ENCODE peak calls at places on chromosomes 16 and 17, in four cellular contexts. One of them, this sample, is unnamed.

GRCh38 chr17:46942441-46943217 is 19.7 kb downstream of the GOSR2 start:
- DNase-seq in left ventricle myocardium inferior: peak
- DNase-seq in tibial artery: peak
- DNase-seq in GM13977: peak
- DNase-seq in this sample: no peak

GRCh38 chr17:11598274-11599221 is at the start of gene DNAH9:
- DNase-seq in left ventricle myocardium inferior: peak
- DNase-seq in tibial artery: peak
- DNase-seq in GM13977: peak
- DNase-seq in this sample: no peak

GRCh38 chr17:16911141-16911937 is 60.6 kb downstream of the TNFRSF13B start:
- DNase-seq in left ventricle myocardium inferior: peak
- DNase-seq in tibial artery: peak
- DNase-seq in GM13977: no peak
- DNase-seq in this sample: no peak

GRCh38 chr17:8079291-8080207 is 8.0 kb downstream of the ALOX12B start:
- DNase-seq in left ventricle myocardium inferior: peak
- DNase-seq in tibial artery: peak
- DNase-seq in GM13977: peak
- DNase-seq in this sample: no peak

GRCh38 chr16:13307861-13308260 is 406.5 kb downstream of the SHISA9 start:
- DNase-seq in left ventricle myocardium inferior: no peak
- DNase-seq in tibial artery: no peak
- DNase-seq in GM13977: no peak
- DNase-seq in this sample: no peak

GRCh38 chr17:67608691-67609090 is 109.0 kb upstream of the NOL11 start:
- DNase-seq in left ventricle myocardium inferior: no peak
- DNase-seq in tibial artery: no peak
- DNase-seq in GM13977: no peak
- DNase-seq in this sample: no peak

GRCh38 chr16:81457326-81458133 is 12.9 kb downstream of the CMIP start:
- DNase-seq in left ventricle myocardium inferior: no peak
- DNase-seq in tibial artery: no peak
- DNase-seq in GM13977: no peak
- DNase-seq in this sample: peak

GRCh38 chr16:80198265-80198994 is 342.4 kb upstream of the DYNLRB2 start:
- DNase-seq in left ventricle myocardium inferior: no peak
- DNase-seq in tibial artery: no peak
- DNase-seq in GM13977: no peak
- DNase-seq in this sample: no peak

GRCh38 chr17:78977992-78978973 is 1.4 kb downstream of the LGALS3BP start:
- DNase-seq in left ventricle myocardium inferior: peak
- DNase-seq in tibial artery: no peak
- DNase-seq in GM13977: no peak
- DNase-seq in this sample: no peak

GRCh38 chr16:2692251-2692947 is 10.1 kb downstream of the KCTD5 start:
- DNase-seq in left ventricle myocardium inferior: peak
- DNase-seq in tibial artery: no peak
- DNase-seq in GM13977: no peak
- DNase-seq in this sample: no peak

GRCh38 chr17:82205720-82206508 is 6.7 kb downstream of the CCDC57 start:
- DNase-seq in left ventricle myocardium inferior: peak
- DNase-seq in tibial artery: peak
- DNase-seq in GM13977: peak
- DNase-seq in this sample: peak

GRCh38 chr16:70664325-70665112 is 18.2 kb downstream of the IL34 start:
- DNase-seq in left ventricle myocardium inferior: no peak
- DNase-seq in tibial artery: no peak
- DNase-seq in GM13977: no peak
- DNase-seq in this sample: no peak

GRCh38 chr16:9090101-9090959 is 1.1 kb upstream of the HAPSTR1 start:
- DNase-seq in left ventricle myocardium inferior: peak
- DNase-seq in tibial artery: peak
- DNase-seq in GM13977: peak
- DNase-seq in this sample: peak

GRCh38 chr17:2894782-2895181 is 98.5 kb downstream of the RAP1GAP2 start:
- DNase-seq in left ventricle myocardium inferior: no peak
- DNase-seq in tibial artery: no peak
- DNase-seq in GM13977: no peak
- DNase-seq in this sample: no peak

GRCh38 chr16:17026600-17027242 is 444.0 kb downstream of the XYLT1 start:
- DNase-seq in left ventricle myocardium inferior: no peak
- DNase-seq in tibial artery: no peak
- DNase-seq in GM13977: peak
- DNase-seq in this sample: no peak

GRCh38 chr16:16027728-16028310 is 78.4 kb downstream of the ABCC1 start:
- DNase-seq in left ventricle myocardium inferior: no peak
- DNase-seq in tibial artery: no peak
- DNase-seq in GM13977: no peak
- DNase-seq in this sample: no peak

GRCh38 chr16:883340-883739 is 82.8 kb upstream of the GNG13 start:
- DNase-seq in left ventricle myocardium inferior: no peak
- DNase-seq in tibial artery: no peak
- DNase-seq in GM13977: no peak
- DNase-seq in this sample: no peak

GRCh38 chr16:77499373-77500285 is 64.8 kb upstream of the ADAMTS18 start:
- DNase-seq in left ventricle myocardium inferior: peak
- DNase-seq in tibial artery: peak
- DNase-seq in GM13977: no peak
- DNase-seq in this sample: no peak

GRCh38 chr16:84724619-84725307 is 25.0 kb downstream of the USP10 start:
- DNase-seq in left ventricle myocardium inferior: no peak
- DNase-seq in tibial artery: no peak
- DNase-seq in GM13977: peak
- DNase-seq in this sample: no peak

GRCh38 chr16:84617068-84617630 is 729 bp downstream of the COTL1 start:
- DNase-seq in left ventricle myocardium inferior: no peak
- DNase-seq in tibial artery: peak
- DNase-seq in GM13977: peak
- DNase-seq in this sample: no peak

GRCh38 chr17:10114931-10115535 is 83.4 kb downstream of the GAS7 start:
- DNase-seq in left ventricle myocardium inferior: peak
- DNase-seq in tibial artery: peak
- DNase-seq in GM13977: peak
- DNase-seq in this sample: peak

GRCh38 chr16:65336169-65336568 is 214.3 kb upstream of the CDH11 start:
- DNase-seq in left ventricle myocardium inferior: no peak
- DNase-seq in tibial artery: no peak
- DNase-seq in GM13977: no peak
- DNase-seq in this sample: no peak

GRCh38 chr17:67624886-67625656 is 92.7 kb upstream of the NOL11 start:
- DNase-seq in left ventricle myocardium inferior: no peak
- DNase-seq in tibial artery: no peak
- DNase-seq in GM13977: no peak
- DNase-seq in this sample: no peak

GRCh38 chr16:68528686-68529379 is 10.3 kb upstream of the ZFP90 start:
- DNase-seq in left ventricle myocardium inferior: peak
- DNase-seq in tibial artery: peak
- DNase-seq in GM13977: peak
- DNase-seq in this sample: peak

GRCh38 chr16:50198802-50199410 is 45.8 kb downstream of the TENT4B start:
- DNase-seq in left ventricle myocardium inferior: no peak
- DNase-seq in tibial artery: no peak
- DNase-seq in GM13977: no peak
- DNase-seq in this sample: no peak

GRCh38 chr17:46977750-46978488 is 1.1 kb downstream of the RPRML start:
- DNase-seq in left ventricle myocardium inferior: no peak
- DNase-seq in tibial artery: no peak
- DNase-seq in GM13977: no peak
- DNase-seq in this sample: no peak

GRCh38 chr17:49610883-49611584 is 35.4 kb downstream of the NXPH3 start:
- DNase-seq in left ventricle myocardium inferior: no peak
- DNase-seq in tibial artery: no peak
- DNase-seq in GM13977: no peak
- DNase-seq in this sample: no peak

GRCh38 chr17:40466298-40466971 is 23.2 kb downstream of the IGFBP4 start:
- DNase-seq in left ventricle myocardium inferior: no peak
- DNase-seq in tibial artery: no peak
- DNase-seq in GM13977: no peak
- DNase-seq in this sample: no peak

GRCh38 chr16:89491238-89491869 is 993 bp upstream of the ANKRD11 start:
- DNase-seq in left ventricle myocardium inferior: no peak
- DNase-seq in tibial artery: no peak
- DNase-seq in GM13977: no peak
- DNase-seq in this sample: peak
- TF ChIP-seq CTCF in left ventricle myocardium inferior: peak
- TF ChIP-seq CTCF in tibial artery: no peak
- TF ChIP-seq CTCF in GM13977: no peak
- TF ChIP-seq CTCF in this sample: peak

DNA sequence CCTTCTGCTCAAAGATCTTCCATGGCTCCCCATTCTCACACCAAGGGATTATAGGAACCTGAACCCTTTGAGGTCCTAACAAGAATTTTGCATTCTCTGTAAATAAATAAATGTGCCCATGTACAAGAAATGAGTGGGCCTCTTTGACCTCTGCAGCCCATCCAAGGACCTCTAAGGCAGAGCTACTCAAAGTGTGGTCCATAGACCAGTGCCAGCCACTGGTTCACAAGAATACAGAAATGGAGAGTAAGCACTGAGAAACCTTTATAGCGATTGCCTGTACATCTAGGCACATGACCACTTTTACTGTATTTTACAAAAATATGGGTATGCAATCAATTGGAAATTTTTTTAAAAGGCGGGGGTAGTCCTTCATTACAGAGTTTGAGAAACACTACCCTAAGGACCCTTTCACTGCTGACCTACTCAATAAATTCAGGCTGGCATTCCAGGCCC is 7.8 kb upstream of the SRCIN1 start:
- DNase-seq in left ventricle myocardium inferior: no peak
- DNase-seq in tibial artery: no peak
- DNase-seq in GM13977: no peak
- DNase-seq in this sample: no peak
- TF ChIP-seq CTCF in left ventricle myocardium inferior: no peak
- TF ChIP-seq CTCF in tibial artery: no peak
- TF ChIP-seq CTCF in GM13977: no peak
- TF ChIP-seq CTCF in this sample: no peak

DNA sequence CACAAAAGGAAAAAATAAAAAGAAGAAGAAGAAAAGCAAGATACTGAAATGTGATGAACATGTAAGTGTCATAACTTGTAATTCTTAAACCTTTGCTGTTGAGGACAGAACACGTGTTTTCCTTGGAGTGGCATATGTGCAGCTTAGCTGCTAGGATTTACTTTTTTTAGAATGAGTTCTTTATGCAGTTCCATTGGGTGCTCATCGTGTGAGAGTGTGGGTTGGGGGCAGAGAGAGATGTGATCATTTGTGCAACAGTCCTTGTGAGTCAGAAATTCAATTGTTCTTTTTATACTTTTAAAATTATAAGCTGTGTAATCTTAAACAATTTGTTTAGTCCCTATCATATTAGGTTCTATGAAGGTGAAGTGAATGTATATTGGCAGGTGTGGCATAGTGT is 5.5 kb upstream of the DHRS11 start:
- DNase-seq in left ventricle myocardium inferior: no peak
- DNase-seq in tibial artery: no peak
- DNase-seq in GM13977: no peak
- DNase-seq in this sample: no peak
- TF ChIP-seq CTCF in left ventricle myocardium inferior: no peak
- TF ChIP-seq CTCF in tibial artery: no peak
- TF ChIP-seq CTCF in GM13977: no peak
- TF ChIP-seq CTCF in this sample: no peak

GRCh38 chr16:55120408-55120807 is 189.7 kb downstream of the IRX5 start:
- DNase-seq in left ventricle myocardium inferior: no peak
- DNase-seq in tibial artery: no peak
- DNase-seq in GM13977: no peak
- DNase-seq in this sample: no peak
- TF ChIP-seq CTCF in left ventricle myocardium inferior: no peak
- TF ChIP-seq CTCF in tibial artery: no peak
- TF ChIP-seq CTCF in GM13977: no peak
- TF ChIP-seq CTCF in this sample: no peak

This sample was measured in CD14-positive monocyte.